ENCODE peak calls at places on chromosome 10, in eight cellular contexts. V is A172; A is HEK293T; O is stimulated activated CD4-positive, alpha-beta T cell treated with anti-CD3 and anti-CD28 coated beads, Interleukin-4, amount 100 ng/mL, for 4 hours; B is AG08395; U is astrocyte of the hippocampus; K is stimulated activated naive CD4-positive, alpha-beta T cell treated with Interleukin-2 at 50 U/mL for 16 hours; W is NCI-H1105. R is an unnamed sample.

GRCh38 chr10:13102002-13102794 is 2.2 kb downstream of the OPTN start:
- DNase-seq in V (no peak), A (no peak), O (no peak), B (no peak), U (peak), K (no peak), W (no peak), R (no peak)

GRCh38 chr10:19987931-19988330 is 171.7 kb downstream of the PLXDC2 start:
- DNase-seq in V (no peak), A (no peak), O (no peak), B (no peak), U (no peak), K (no peak), W (no peak), R (no peak)

GRCh38 chr10:97714401-97715258 is 1.1 kb downstream of the MARVELD1 start:
- DNase-seq in V (peak), A (peak), O (no peak), B (peak), U (peak), K (no peak), W (peak), R (no peak)

GRCh38 chr10:111079781-111080180 is 3.0 kb downstream of the ADRA2A start:
- DNase-seq in V (no peak), A (no peak), O (no peak), B (no peak), U (no peak), K (no peak), W (no peak), R (no peak)

GRCh38 chr10:923844-924523 is 7.5 kb downstream of the LARP4B start:
- DNase-seq in V (no peak), A (no peak), O (no peak), B (no peak), U (no peak), K (no peak), W (no peak), R (no peak)

GRCh38 chr10:132805599-132805998 is 19.7 kb upstream of the NKX6-2 start:
- DNase-seq in V (no peak), A (no peak), O (no peak), B (no peak), U (no peak), K (no peak), W (no peak), R (no peak)

GRCh38 chr10:71701733-71702132 is 17.8 kb downstream of the C10orf105 start:
- DNase-seq in V (no peak), A (no peak), O (no peak), B (no peak), U (no peak), K (no peak), W (no peak), R (no peak)

GRCh38 chr10:72276013-72276387 is 2.3 kb downstream of the DDIT4 start:
- DNase-seq in V (no peak), A (no peak), O (peak), B (no peak), U (peak), K (peak), W (peak), R (peak)

GRCh38 chr10:77715081-77715480 is 77.5 kb upstream of the KCNMA1 start:
- DNase-seq in V (no peak), A (peak), O (no peak), B (no peak), U (no peak), K (no peak), W (no peak), R (no peak)

GRCh38 chr10:74008212-74008731 is 10.4 kb downstream of the VCL start:
- DNase-seq in V (peak), A (no peak), O (no peak), B (peak), U (peak), K (no peak), W (no peak), R (peak)

GRCh38 chr10:29746080-29746797 is 111.5 kb upstream of the SVIL start:
- DNase-seq in V (peak), A (no peak), O (no peak), B (no peak), U (no peak), K (no peak), W (no peak), R (no peak)

GRCh38 chr10:114252883-114253282 is 13.8 kb downstream of the VWA2 start:
- DNase-seq in V (no peak), A (no peak), O (no peak), B (no peak), U (no peak), K (no peak), W (no peak), R (no peak)

GRCh38 chr10:129031233-129032150 is 435.5 kb upstream of the MGMT start:
- DNase-seq in V (no peak), A (peak), O (peak), B (peak), U (peak), K (no peak), W (peak), R (peak)

GRCh38 chr10:13294156-13294555 is 5.7 kb downstream of the PHYH start:
- DNase-seq in V (no peak), A (no peak), O (no peak), B (no peak), U (no peak), K (no peak), W (no peak), R (no peak)

GRCh38 chr10:123134058-123134914 is 1.5 kb upstream of the HMX3 start:
- DNase-seq in V (no peak), A (no peak), O (no peak), B (no peak), U (no peak), K (no peak), W (no peak), R (no peak)

GRCh38 chr10:77899080-77899477 is 27.5 kb downstream of the DLG5 start:
- DNase-seq in V (peak), A (no peak), O (no peak), B (peak), U (peak), K (no peak), W (no peak), R (peak)

GRCh38 chr10:92081641-92082040 is 158.1 kb downstream of the BTAF1 start:
- DNase-seq in V (no peak), A (no peak), O (no peak), B (no peak), U (no peak), K (no peak), W (no peak), R (no peak)

GRCh38 chr10:125209591-125210373 is 49.4 kb upstream of the CTBP2 start:
- DNase-seq in V (no peak), A (no peak), O (no peak), B (peak), U (peak), K (no peak), W (no peak), R (no peak)

GRCh38 chr10:86364551-86365345 is 1.8 kb downstream of the GRID1 start:
- DNase-seq in V (no peak), A (no peak), O (no peak), B (no peak), U (peak), K (no peak), W (no peak), R (no peak)

GRCh38 chr10:103983367-103983911 is 16.5 kb downstream of the SLK start:
- DNase-seq in V (no peak), A (no peak), O (no peak), B (no peak), U (no peak), K (no peak), W (no peak), R (no peak)

GRCh38 chr10:15704581-15704968 is 15.1 kb downstream of the ITGA8 start:
- DNase-seq in V (peak), A (peak), O (no peak), B (peak), U (no peak), K (no peak), W (no peak), R (no peak)

GRCh38 chr10:12389154-12389734 is 39.9 kb downstream of the CAMK1D start:
- DNase-seq in V (no peak), A (no peak), O (no peak), B (no peak), U (no peak), K (no peak), W (no peak), R (no peak)

GRCh38 chr10:7956508-7956907 is 98.0 kb upstream of the GATA3 start:
- DNase-seq in V (peak), A (no peak), O (no peak), B (peak), U (peak), K (no peak), W (no peak), R (peak)

GRCh38 chr10:3886191-3886590 is 101.2 kb upstream of the KLF6 start:
- DNase-seq in V (peak), A (peak), O (no peak), B (peak), U (peak), K (no peak), W (no peak), R (no peak)

GRCh38 chr10:53716156-53716555 is 943.6 kb upstream of the MBL2 start:
- DNase-seq in V (no peak), A (no peak), O (no peak), B (no peak), U (no peak), K (no peak), W (no peak), R (no peak)

GRCh38 chr10:32751582-32751981 is 206.4 kb downstream of the ITGB1 start:
- DNase-seq in V (no peak), A (no peak), O (no peak), B (no peak), U (no peak), K (no peak), W (no peak), R (no peak)